ENCODE peak calls at places on chromosomes 7 and 10, in ten cellular contexts. One of them, this sample, is unnamed.

GRCh38 chr10:125792342-125793063 is 16.9 kb upstream of the MMP21 start:
- DNase-seq in NT2/D1: no peak
- DNase-seq in stomach: no peak
- DNase-seq in AG10803: no peak
- DNase-seq in astrocyte of the spinal cord: no peak
- DNase-seq in cerebellar cortex: no peak
- DNase-seq in AG08395: no peak
- DNase-seq in NCI-H1092: no peak
- DNase-seq in neural crest cell: no peak
- DNase-seq in activated T-helper 1 cell treated with anti-CD3 and anti-CD28 coated beads, Interleukin-12 subunit alpha, Interleukin-12 subunit beta, Interleukin-2, Interleukin-4 antibody, amounts not matched to agents 30 ng/mL and 10 ng/mL and 1 ng/mL, durations not matched to agents 14 hours and 24 hours and 36 hours: no peak
- DNase-seq in this sample: no peak

GRCh38 chr7:143381427-143382125 is 431 bp downstream of the ZYX start:
- DNase-seq in NT2/D1: no peak
- DNase-seq in stomach: peak; percentile 61
- DNase-seq in AG10803: peak; percentile 76
- DNase-seq in astrocyte of the spinal cord: peak; percentile 80
- DNase-seq in cerebellar cortex: no peak
- DNase-seq in AG08395: peak; percentile 66
- DNase-seq in NCI-H1092: peak; percentile 30
- DNase-seq in neural crest cell: peak; percentile 26
- DNase-seq in activated T-helper 1 cell treated with anti-CD3 and anti-CD28 coated beads, Interleukin-12 subunit alpha, Interleukin-12 subunit beta, Interleukin-2, Interleukin-4 antibody, amounts not matched to agents 30 ng/mL and 10 ng/mL and 1 ng/mL, durations not matched to agents 14 hours and 24 hours and 36 hours: no peak
- DNase-seq in this sample: peak; percentile 75

GRCh38 chr10:78770167-78771090 is 298.3 kb upstream of the ZMIZ1 start:
- DNase-seq in NT2/D1: no peak
- DNase-seq in stomach: no peak
- DNase-seq in AG10803: no peak
- DNase-seq in astrocyte of the spinal cord: no peak
- DNase-seq in cerebellar cortex: no peak
- DNase-seq in AG08395: no peak
- DNase-seq in NCI-H1092: no peak
- DNase-seq in neural crest cell: no peak
- DNase-seq in activated T-helper 1 cell treated with anti-CD3 and anti-CD28 coated beads, Interleukin-12 subunit alpha, Interleukin-12 subunit beta, Interleukin-2, Interleukin-4 antibody, amounts not matched to agents 30 ng/mL and 10 ng/mL and 1 ng/mL, durations not matched to agents 14 hours and 24 hours and 36 hours: no peak
- DNase-seq in this sample: no peak

GRCh38 chr7:126685596-126685995 is 567.1 kb downstream of the GRM8 start:
- DNase-seq in NT2/D1: no peak
- DNase-seq in stomach: no peak
- DNase-seq in AG10803: no peak
- DNase-seq in astrocyte of the spinal cord: no peak
- DNase-seq in cerebellar cortex: no peak
- DNase-seq in AG08395: no peak
- DNase-seq in NCI-H1092: no peak
- DNase-seq in neural crest cell: no peak
- DNase-seq in activated T-helper 1 cell treated with anti-CD3 and anti-CD28 coated beads, Interleukin-12 subunit alpha, Interleukin-12 subunit beta, Interleukin-2, Interleukin-4 antibody, amounts not matched to agents 30 ng/mL and 10 ng/mL and 1 ng/mL, durations not matched to agents 14 hours and 24 hours and 36 hours: no peak
- DNase-seq in this sample: no peak

GRCh38 chr7:150375662-150376521 is 3.2 kb upstream of the ZNF775 start:
- DNase-seq in NT2/D1: no peak
- DNase-seq in stomach: no peak
- DNase-seq in AG10803: no peak
- DNase-seq in astrocyte of the spinal cord: no peak
- DNase-seq in cerebellar cortex: peak; percentile 47
- DNase-seq in AG08395: no peak
- DNase-seq in NCI-H1092: no peak
- DNase-seq in neural crest cell: no peak
- DNase-seq in activated T-helper 1 cell treated with anti-CD3 and anti-CD28 coated beads, Interleukin-12 subunit alpha, Interleukin-12 subunit beta, Interleukin-2, Interleukin-4 antibody, amounts not matched to agents 30 ng/mL and 10 ng/mL and 1 ng/mL, durations not matched to agents 14 hours and 24 hours and 36 hours: no peak
- DNase-seq in this sample: peak; percentile 64

GRCh38 chr7:105675873-105676484 is 94.7 kb upstream of the EFCAB10 start:
- DNase-seq in NT2/D1: no peak
- DNase-seq in stomach: peak; percentile 46
- DNase-seq in AG10803: no peak
- DNase-seq in astrocyte of the spinal cord: no peak
- DNase-seq in cerebellar cortex: no peak
- DNase-seq in AG08395: no peak
- DNase-seq in NCI-H1092: peak; percentile 42
- DNase-seq in neural crest cell: no peak
- DNase-seq in activated T-helper 1 cell treated with anti-CD3 and anti-CD28 coated beads, Interleukin-12 subunit alpha, Interleukin-12 subunit beta, Interleukin-2, Interleukin-4 antibody, amounts not matched to agents 30 ng/mL and 10 ng/mL and 1 ng/mL, durations not matched to agents 14 hours and 24 hours and 36 hours: peak; percentile 11
- DNase-seq in this sample: no peak

GRCh38 chr7:115230882-115231508 is 309.1 kb downstream of the MDFIC start:
- DNase-seq in NT2/D1: peak; percentile 9
- DNase-seq in stomach: no peak
- DNase-seq in AG10803: peak; percentile 93
- DNase-seq in astrocyte of the spinal cord: peak; percentile 98
- DNase-seq in cerebellar cortex: peak; percentile 1
- DNase-seq in AG08395: peak; percentile 82
- DNase-seq in NCI-H1092: peak; percentile 20
- DNase-seq in neural crest cell: no peak
- DNase-seq in activated T-helper 1 cell treated with anti-CD3 and anti-CD28 coated beads, Interleukin-12 subunit alpha, Interleukin-12 subunit beta, Interleukin-2, Interleukin-4 antibody, amounts not matched to agents 30 ng/mL and 10 ng/mL and 1 ng/mL, durations not matched to agents 14 hours and 24 hours and 36 hours: no peak
- DNase-seq in this sample: peak; percentile 86

GRCh38 chr7:84070770-84071169 is 123.8 kb downstream of the SEMA3A start:
- DNase-seq in NT2/D1: no peak
- DNase-seq in stomach: no peak
- DNase-seq in AG10803: no peak
- DNase-seq in astrocyte of the spinal cord: no peak
- DNase-seq in cerebellar cortex: no peak
- DNase-seq in AG08395: no peak
- DNase-seq in NCI-H1092: no peak
- DNase-seq in neural crest cell: no peak
- DNase-seq in activated T-helper 1 cell treated with anti-CD3 and anti-CD28 coated beads, Interleukin-12 subunit alpha, Interleukin-12 subunit beta, Interleukin-2, Interleukin-4 antibody, amounts not matched to agents 30 ng/mL and 10 ng/mL and 1 ng/mL, durations not matched to agents 14 hours and 24 hours and 36 hours: no peak
- DNase-seq in this sample: peak; percentile 81

GRCh38 chr10:11344550-11344949 is 266.9 kb downstream of the USP6NL start:
- DNase-seq in NT2/D1: no peak
- DNase-seq in stomach: no peak
- DNase-seq in AG10803: no peak
- DNase-seq in astrocyte of the spinal cord: no peak
- DNase-seq in cerebellar cortex: no peak
- DNase-seq in AG08395: no peak
- DNase-seq in NCI-H1092: no peak
- DNase-seq in neural crest cell: no peak
- DNase-seq in activated T-helper 1 cell treated with anti-CD3 and anti-CD28 coated beads, Interleukin-12 subunit alpha, Interleukin-12 subunit beta, Interleukin-2, Interleukin-4 antibody, amounts not matched to agents 30 ng/mL and 10 ng/mL and 1 ng/mL, durations not matched to agents 14 hours and 24 hours and 36 hours: no peak
- DNase-seq in this sample: no peak

GRCh38 chr7:150781016-150781415 is 19.1 kb downstream of the TMEM176B start:
- DNase-seq in NT2/D1: no peak
- DNase-seq in stomach: no peak
- DNase-seq in AG10803: peak; percentile 88
- DNase-seq in astrocyte of the spinal cord: no peak
- DNase-seq in cerebellar cortex: no peak
- DNase-seq in AG08395: no peak
- DNase-seq in NCI-H1092: no peak
- DNase-seq in neural crest cell: no peak
- DNase-seq in activated T-helper 1 cell treated with anti-CD3 and anti-CD28 coated beads, Interleukin-12 subunit alpha, Interleukin-12 subunit beta, Interleukin-2, Interleukin-4 antibody, amounts not matched to agents 30 ng/mL and 10 ng/mL and 1 ng/mL, durations not matched to agents 14 hours and 24 hours and 36 hours: no peak
- DNase-seq in this sample: peak; percentile 32

GRCh38 chr7:149882264-149883048 is 8.7 kb downstream of the ATP6V0E2 start:
- DNase-seq in NT2/D1: no peak
- DNase-seq in stomach: no peak
- DNase-seq in AG10803: peak; percentile 16
- DNase-seq in astrocyte of the spinal cord: no peak
- DNase-seq in cerebellar cortex: peak; percentile 54
- DNase-seq in AG08395: no peak
- DNase-seq in NCI-H1092: no peak
- DNase-seq in neural crest cell: no peak
- DNase-seq in activated T-helper 1 cell treated with anti-CD3 and anti-CD28 coated beads, Interleukin-12 subunit alpha, Interleukin-12 subunit beta, Interleukin-2, Interleukin-4 antibody, amounts not matched to agents 30 ng/mL and 10 ng/mL and 1 ng/mL, durations not matched to agents 14 hours and 24 hours and 36 hours: no peak
- DNase-seq in this sample: no peak

GRCh38 chr10:36109399-36110023 is 467.4 kb upstream of the FZD8 start:
- DNase-seq in NT2/D1: no peak
- DNase-seq in stomach: no peak
- DNase-seq in AG10803: peak; percentile 5
- DNase-seq in astrocyte of the spinal cord: no peak
- DNase-seq in cerebellar cortex: no peak
- DNase-seq in AG08395: no peak
- DNase-seq in NCI-H1092: no peak
- DNase-seq in neural crest cell: no peak
- DNase-seq in activated T-helper 1 cell treated with anti-CD3 and anti-CD28 coated beads, Interleukin-12 subunit alpha, Interleukin-12 subunit beta, Interleukin-2, Interleukin-4 antibody, amounts not matched to agents 30 ng/mL and 10 ng/mL and 1 ng/mL, durations not matched to agents 14 hours and 24 hours and 36 hours: no peak
- DNase-seq in this sample: no peak

GRCh38 chr10:79449181-79450146 is 4.0 kb upstream of the ZCCHC24 start:
- DNase-seq in NT2/D1: no peak
- DNase-seq in stomach: peak; percentile 39
- DNase-seq in AG10803: no peak
- DNase-seq in astrocyte of the spinal cord: no peak
- DNase-seq in cerebellar cortex: no peak
- DNase-seq in AG08395: no peak
- DNase-seq in NCI-H1092: no peak
- DNase-seq in neural crest cell: no peak
- DNase-seq in activated T-helper 1 cell treated with anti-CD3 and anti-CD28 coated beads, Interleukin-12 subunit alpha, Interleukin-12 subunit beta, Interleukin-2, Interleukin-4 antibody, amounts not matched to agents 30 ng/mL and 10 ng/mL and 1 ng/mL, durations not matched to agents 14 hours and 24 hours and 36 hours: no peak
- DNase-seq in this sample: no peak

GRCh38 chr7:84975586-84976185 is 211.2 kb downstream of the SEMA3D start:
- DNase-seq in NT2/D1: no peak
- DNase-seq in stomach: no peak
- DNase-seq in AG10803: peak; percentile 57
- DNase-seq in astrocyte of the spinal cord: no peak
- DNase-seq in cerebellar cortex: no peak
- DNase-seq in AG08395: peak; percentile 5
- DNase-seq in NCI-H1092: no peak
- DNase-seq in neural crest cell: no peak
- DNase-seq in activated T-helper 1 cell treated with anti-CD3 and anti-CD28 coated beads, Interleukin-12 subunit alpha, Interleukin-12 subunit beta, Interleukin-2, Interleukin-4 antibody, amounts not matched to agents 30 ng/mL and 10 ng/mL and 1 ng/mL, durations not matched to agents 14 hours and 24 hours and 36 hours: no peak
- DNase-seq in this sample: peak; percentile 24

GRCh38 chr7:20558963-20559716 is 56.3 kb upstream of the ABCB5 start:
- DNase-seq in NT2/D1: no peak
- DNase-seq in stomach: no peak
- DNase-seq in AG10803: no peak
- DNase-seq in astrocyte of the spinal cord: no peak
- DNase-seq in cerebellar cortex: no peak
- DNase-seq in AG08395: no peak
- DNase-seq in NCI-H1092: no peak
- DNase-seq in neural crest cell: no peak
- DNase-seq in activated T-helper 1 cell treated with anti-CD3 and anti-CD28 coated beads, Interleukin-12 subunit alpha, Interleukin-12 subunit beta, Interleukin-2, Interleukin-4 antibody, amounts not matched to agents 30 ng/mL and 10 ng/mL and 1 ng/mL, durations not matched to agents 14 hours and 24 hours and 36 hours: no peak
- DNase-seq in this sample: no peak

GRCh38 chr10:116665541-116666125 is 44.9 kb downstream of the PNLIPRP2 start:
- DNase-seq in NT2/D1: no peak
- DNase-seq in stomach: no peak
- DNase-seq in AG10803: peak; percentile 62
- DNase-seq in astrocyte of the spinal cord: no peak
- DNase-seq in cerebellar cortex: no peak
- DNase-seq in AG08395: peak; percentile 46
- DNase-seq in NCI-H1092: no peak
- DNase-seq in neural crest cell: peak; percentile 20
- DNase-seq in activated T-helper 1 cell treated with anti-CD3 and anti-CD28 coated beads, Interleukin-12 subunit alpha, Interleukin-12 subunit beta, Interleukin-2, Interleukin-4 antibody, amounts not matched to agents 30 ng/mL and 10 ng/mL and 1 ng/mL, durations not matched to agents 14 hours and 24 hours and 36 hours: no peak
- DNase-seq in this sample: no peak

GRCh38 chr10:114684085-114684821 is 26.2 kb upstream of the ABLIM1 start:
- DNase-seq in NT2/D1: no peak
- DNase-seq in stomach: peak; percentile 69
- DNase-seq in AG10803: peak; percentile 62
- DNase-seq in astrocyte of the spinal cord: peak; percentile 58
- DNase-seq in cerebellar cortex: no peak
- DNase-seq in AG08395: peak; percentile 57
- DNase-seq in NCI-H1092: no peak
- DNase-seq in neural crest cell: no peak
- DNase-seq in activated T-helper 1 cell treated with anti-CD3 and anti-CD28 coated beads, Interleukin-12 subunit alpha, Interleukin-12 subunit beta, Interleukin-2, Interleukin-4 antibody, amounts not matched to agents 30 ng/mL and 10 ng/mL and 1 ng/mL, durations not matched to agents 14 hours and 24 hours and 36 hours: no peak
- DNase-seq in this sample: peak; percentile 40

GRCh38 chr7:6637544-6638229 is 569 bp downstream of the ZNF316 start:
- DNase-seq in NT2/D1: no peak
- DNase-seq in stomach: no peak
- DNase-seq in AG10803: peak; percentile 6
- DNase-seq in astrocyte of the spinal cord: peak; percentile 7
- DNase-seq in cerebellar cortex: no peak
- DNase-seq in AG08395: peak; percentile 56
- DNase-seq in NCI-H1092: peak; percentile 18
- DNase-seq in neural crest cell: peak; percentile 30
- DNase-seq in activated T-helper 1 cell treated with anti-CD3 and anti-CD28 coated beads, Interleukin-12 subunit alpha, Interleukin-12 subunit beta, Interleukin-2, Interleukin-4 antibody, amounts not matched to agents 30 ng/mL and 10 ng/mL and 1 ng/mL, durations not matched to agents 14 hours and 24 hours and 36 hours: peak; percentile 48
- DNase-seq in this sample: peak; percentile 30

GRCh38 chr7:121369462-121369861 is 26.6 kb downstream of the FAM3C start:
- DNase-seq in NT2/D1: no peak
- DNase-seq in stomach: no peak
- DNase-seq in AG10803: peak; percentile 42
- DNase-seq in astrocyte of the spinal cord: peak; percentile 62
- DNase-seq in cerebellar cortex: no peak
- DNase-seq in AG08395: no peak
- DNase-seq in NCI-H1092: no peak
- DNase-seq in neural crest cell: no peak
- DNase-seq in activated T-helper 1 cell treated with anti-CD3 and anti-CD28 coated beads, Interleukin-12 subunit alpha, Interleukin-12 subunit beta, Interleukin-2, Interleukin-4 antibody, amounts not matched to agents 30 ng/mL and 10 ng/mL and 1 ng/mL, durations not matched to agents 14 hours and 24 hours and 36 hours: no peak
- DNase-seq in this sample: peak; percentile 51

GRCh38 chr10:101118031-101118430 is 13.1 kb upstream of the TLX1 start:
- DNase-seq in NT2/D1: no peak
- DNase-seq in stomach: no peak
- DNase-seq in AG10803: peak; percentile 12
- DNase-seq in astrocyte of the spinal cord: no peak
- DNase-seq in cerebellar cortex: no peak
- DNase-seq in AG08395: no peak
- DNase-seq in NCI-H1092: no peak
- DNase-seq in neural crest cell: no peak
- DNase-seq in activated T-helper 1 cell treated with anti-CD3 and anti-CD28 coated beads, Interleukin-12 subunit alpha, Interleukin-12 subunit beta, Interleukin-2, Interleukin-4 antibody, amounts not matched to agents 30 ng/mL and 10 ng/mL and 1 ng/mL, durations not matched to agents 14 hours and 24 hours and 36 hours: no peak
- DNase-seq in this sample: no peak

GRCh38 chr10:11745045-11745444 is 2.9 kb downstream of the ECHDC3 start:
- DNase-seq in NT2/D1: no peak
- DNase-seq in stomach: no peak
- DNase-seq in AG10803: no peak
- DNase-seq in astrocyte of the spinal cord: no peak
- DNase-seq in cerebellar cortex: no peak
- DNase-seq in AG08395: no peak
- DNase-seq in NCI-H1092: no peak
- DNase-seq in neural crest cell: no peak
- DNase-seq in activated T-helper 1 cell treated with anti-CD3 and anti-CD28 coated beads, Interleukin-12 subunit alpha, Interleukin-12 subunit beta, Interleukin-2, Interleukin-4 antibody, amounts not matched to agents 30 ng/mL and 10 ng/mL and 1 ng/mL, durations not matched to agents 14 hours and 24 hours and 36 hours: no peak
- DNase-seq in this sample: no peak

GRCh38 chr10:128035557-128035973 is 90.7 kb downstream of the MKI67 start:
- DNase-seq in NT2/D1: peak; percentile 5
- DNase-seq in stomach: peak; percentile 64
- DNase-seq in AG10803: peak; percentile 9
- DNase-seq in astrocyte of the spinal cord: no peak
- DNase-seq in cerebellar cortex: no peak
- DNase-seq in AG08395: peak; percentile 68
- DNase-seq in NCI-H1092: no peak
- DNase-seq in neural crest cell: peak; percentile 53
- DNase-seq in activated T-helper 1 cell treated with anti-CD3 and anti-CD28 coated beads, Interleukin-12 subunit alpha, Interleukin-12 subunit beta, Interleukin-2, Interleukin-4 antibody, amounts not matched to agents 30 ng/mL and 10 ng/mL and 1 ng/mL, durations not matched to agents 14 hours and 24 hours and 36 hours: peak; percentile 42
- DNase-seq in this sample: peak; percentile 17